ENCODE peak calls at places on chromosomes 6 and 20, in seven cellular contexts. F is mesenchymal stem cell, A is mesendoderm, V is H9, R is H1, J is trophoblast cell, Z is IMR-90. I is an unnamed sample.

GRCh38 chr6:29850011-29850553 is 22.5 kb downstream of the HLA-G start:
- DNase-seq in F (no peak), A (no peak), V (peak), R (no peak), J (no peak), Z (no peak), I (no peak)

GRCh38 chr20:44576297-44576696 is 6.1 kb upstream of the PKIG start:
- DNase-seq in F (peak), A (peak), V (no peak), R (no peak), J (peak), Z (peak), I (no peak)

GRCh38 chr6:144036064-144036873 is 28.2 kb upstream of the PLAGL1 start:
- DNase-seq in F (peak), A (peak), V (peak), R (no peak), J (no peak), Z (peak), I (peak)

GRCh38 chr6:56657364-56657763 is 14.7 kb upstream of the DST start:
- DNase-seq in F (no peak), A (no peak), V (no peak), R (no peak), J (no peak), Z (no peak), I (no peak)

GRCh38 chr6:21479140-21479539 is 114.4 kb upstream of the SOX4 start:
- DNase-seq in F (no peak), A (no peak), V (no peak), R (no peak), J (no peak), Z (peak), I (no peak)

GRCh38 chr6:139569561-139569960 is 195.1 kb upstream of the CITED2 start:
- DNase-seq in F (peak), A (no peak), V (no peak), R (no peak), J (no peak), Z (peak), I (no peak)

GRCh38 chr6:112224088-112224487 is 30.3 kb downstream of the LAMA4 start:
- DNase-seq in F (no peak), A (no peak), V (no peak), R (no peak), J (no peak), Z (no peak), I (no peak)

GRCh38 chr6:26475823-26476729 is 18.3 kb downstream of the BTN2A1 start:
- DNase-seq in F (peak), A (peak), V (peak), R (no peak), J (no peak), Z (peak), I (no peak)

GRCh38 chr6:149134531-149134933 is 183.0 kb upstream of the TAB2 start:
- DNase-seq in F (no peak), A (no peak), V (no peak), R (no peak), J (no peak), Z (peak), I (no peak)

DNA sequence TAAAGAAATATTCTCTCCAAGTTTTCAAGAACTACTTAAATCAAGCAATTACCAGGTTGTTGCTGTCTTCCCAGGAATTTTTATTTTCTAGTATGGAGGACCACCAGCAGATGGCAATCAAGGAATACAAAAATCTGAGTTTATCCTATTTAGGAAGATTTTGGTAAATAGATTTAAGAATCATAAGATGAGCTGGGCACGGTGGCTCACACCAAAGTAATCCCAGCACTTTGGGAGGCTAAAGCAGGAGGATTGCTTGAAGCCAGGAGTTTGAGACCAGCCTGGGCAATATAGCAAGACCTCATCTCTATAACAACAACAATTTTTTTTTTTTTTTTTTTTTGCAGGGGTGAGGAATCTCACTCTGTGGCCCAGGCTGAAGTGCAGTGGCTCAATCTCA is 19.3 kb upstream of the SEC63 start:
- DNase-seq in F (peak), A (peak), V (no peak), R (no peak), J (no peak), Z (peak), I (no peak)
- H3K23ac ChIP-seq in F (no peak), A (no peak), V (no peak), R (no peak), J (no peak), Z (no peak), I (no peak)

DNA sequence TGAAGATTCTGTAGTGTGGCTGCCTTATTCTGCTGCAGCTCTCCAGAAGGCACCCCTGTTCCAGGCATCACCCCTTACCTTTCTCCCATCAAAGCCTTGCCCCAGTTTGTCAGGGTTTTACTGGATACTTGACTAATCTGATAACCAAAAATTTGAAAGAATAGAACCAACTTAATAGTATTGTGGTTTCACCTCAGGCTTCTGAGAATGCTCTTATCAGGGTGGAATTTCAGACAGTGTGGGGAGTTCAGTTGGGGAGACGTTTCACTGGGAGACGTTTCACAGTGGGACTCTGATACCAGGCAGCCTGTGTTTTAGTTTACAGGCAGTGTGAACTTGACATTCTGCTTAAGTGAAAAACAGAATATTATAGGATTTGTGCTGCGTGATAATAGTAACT is 50.5 kb downstream of the SCAND1 start:
- DNase-seq in F (no peak), A (no peak), V (no peak), R (no peak), J (no peak), Z (no peak), I (no peak)
- H3K4me2 ChIP-seq in F (no peak), A (no peak), V (no peak), R (no peak), J (no peak), Z (no peak), I (no peak)

DNA sequence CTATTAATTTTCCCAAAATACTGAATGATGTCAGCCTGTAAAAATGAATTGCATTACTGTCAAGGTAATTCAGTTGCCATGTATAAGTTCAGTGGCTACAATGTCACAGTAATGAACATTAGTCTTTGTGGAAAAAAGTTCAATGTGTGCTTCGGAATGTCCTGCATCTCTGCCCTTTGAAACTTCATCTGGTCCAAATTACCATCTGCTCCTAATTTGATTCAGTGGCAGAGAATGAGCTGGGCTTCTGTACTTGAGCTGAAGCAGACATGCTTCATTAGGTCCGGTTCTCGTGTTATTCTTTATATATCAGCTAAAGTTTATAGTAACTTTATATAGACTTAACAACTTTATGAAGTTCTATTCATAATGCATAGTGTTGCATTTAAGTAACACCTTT is 567.4 kb downstream of the COL12A1 start:
- DNase-seq in F (no peak), A (no peak), V (no peak), R (no peak), J (no peak), Z (no peak), I (no peak)
- H3K23ac ChIP-seq in F (no peak), A (no peak), V (no peak), R (no peak), J (no peak), Z (no peak), I (no peak)

GRCh38 chr20:10637563-10637962 is 36.2 kb downstream of the JAG1 start:
- DNase-seq in F (no peak), A (peak), V (peak), R (peak), J (no peak), Z (no peak), I (peak)

GRCh38 chr20:10639762-10640556 is 33.8 kb downstream of the JAG1 start:
- DNase-seq in F (no peak), A (no peak), V (no peak), R (no peak), J (no peak), Z (no peak), I (peak)

GRCh38 chr20:10640897-10641296 is 32.9 kb downstream of the JAG1 start:
- DNase-seq in F (no peak), A (peak), V (no peak), R (no peak), J (no peak), Z (no peak), I (no peak)

GRCh38 chr20:10637062-10637559 is 36.7 kb downstream of the JAG1 start:
- DNase-seq in F (no peak), A (no peak), V (no peak), R (no peak), J (no peak), Z (peak), I (no peak)

GRCh38 chr20:10639051-10639761 is 34.6 kb downstream of the JAG1 start:
- DNase-seq in F (no peak), A (no peak), V (no peak), R (no peak), J (no peak), Z (peak), I (no peak)
- H3K4me2 ChIP-seq in F (no peak), A (no peak), V (no peak), R (no peak), J (no peak), Z (no peak), I (peak)

GRCh38 chr6:41014780-41015179 is 24.2 kb downstream of the UNC5CL start:
- DNase-seq in F (no peak), A (no peak), V (no peak), R (no peak), J (no peak), Z (no peak), I (no peak)

GRCh38 chr6:41013473-41014153 is 25.4 kb downstream of the UNC5CL start:
- DNase-seq in F (no peak), A (no peak), V (no peak), R (no peak), J (no peak), Z (no peak), I (no peak)

GRCh38 chr6:41009669-41010068 is 29.4 kb downstream of the UNC5CL start:
- DNase-seq in F (no peak), A (no peak), V (no peak), R (no peak), J (no peak), Z (no peak), I (no peak)

GRCh38 chr6:41008011-41008410 is 31.0 kb downstream of the UNC5CL start:
- DNase-seq in F (no peak), A (peak), V (no peak), R (no peak), J (no peak), Z (no peak), I (no peak)

GRCh38 chr6:41011673-41012072 is 27.3 kb downstream of the UNC5CL start:
- DNase-seq in F (no peak), A (no peak), V (no peak), R (no peak), J (no peak), Z (no peak), I (no peak)
- H3K23ac ChIP-seq in F (no peak), A (no peak), V (no peak), R (no peak), J (no peak), Z (no peak), I (no peak)

DNA sequence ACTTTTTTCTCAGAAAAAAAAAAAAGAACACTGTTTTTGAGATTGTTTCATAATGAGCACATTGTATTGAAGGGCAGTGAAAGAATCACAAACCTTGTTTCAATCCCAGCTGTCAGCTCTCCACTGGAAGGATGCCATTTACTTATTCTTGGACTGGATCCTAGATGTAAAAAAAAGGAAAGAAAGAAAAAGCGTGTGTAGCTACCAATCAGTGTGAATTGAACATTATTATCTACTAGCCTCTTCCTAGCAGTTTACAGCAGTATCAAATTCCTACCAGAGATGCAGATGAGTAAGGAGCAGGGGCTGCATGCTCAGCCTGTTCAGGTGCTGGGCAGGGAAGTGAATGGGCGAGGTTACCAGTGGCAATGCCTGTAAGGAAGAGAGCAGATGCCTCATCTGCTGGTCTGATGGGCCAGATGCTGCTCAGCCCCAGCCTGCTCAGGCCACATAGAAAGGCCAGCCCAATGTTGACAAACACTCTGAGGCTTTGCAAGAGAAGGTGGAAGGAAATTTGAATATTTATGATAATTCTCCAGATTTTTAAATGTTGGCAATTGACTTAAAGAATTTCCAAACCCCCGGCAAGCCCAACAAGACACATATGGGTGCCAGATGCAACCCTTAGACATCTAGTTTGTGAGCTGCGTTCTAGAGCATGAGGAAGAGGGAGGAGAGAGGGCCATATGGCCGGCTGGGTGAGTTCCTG is 189.5 kb downstream of the IBTK start:
- DNase-seq in F (no peak), A (no peak), V (no peak), R (no peak), J (no peak), Z (peak), I (no peak)
- H3K4me2 ChIP-seq in F (no peak), A (no peak), V (no peak), R (no peak), J (no peak), Z (peak), I (no peak)

DNA sequence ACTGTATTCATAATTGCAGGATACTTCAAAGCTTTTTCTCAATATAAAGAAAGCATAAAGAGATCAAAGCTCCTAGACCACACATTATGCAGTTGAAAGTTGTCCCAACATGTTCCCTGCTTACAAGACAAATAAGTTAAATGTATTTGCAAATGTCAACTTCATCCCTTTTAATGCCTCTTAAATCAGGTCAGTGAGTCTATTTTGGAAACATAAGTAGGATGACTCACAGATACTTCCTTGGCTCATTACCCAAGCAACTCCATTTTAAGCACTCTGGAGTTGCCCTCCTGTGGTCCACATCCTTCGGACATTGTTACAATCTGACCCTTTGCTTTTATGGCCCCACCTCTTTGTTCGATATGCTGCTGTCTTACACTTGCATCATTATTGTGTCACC is 162.0 kb downstream of the FAXC start:
- DNase-seq in F (no peak), A (no peak), V (no peak), R (no peak), J (no peak), Z (no peak), I (no peak)
- H3K23ac ChIP-seq in F (no peak), A (no peak), V (no peak), R (no peak), J (no peak), Z (no peak), I (no peak)

GRCh38 chr6:105680131-105680530 is 277.2 kb upstream of the PREP start:
- DNase-seq in F (no peak), A (no peak), V (no peak), R (no peak), J (no peak), Z (no peak), I (no peak)

GRCh38 chr6:105677671-105678475 is 275.0 kb upstream of the PREP start:
- DNase-seq in F (peak), A (no peak), V (no peak), R (no peak), J (peak), Z (peak), I (no peak)

GRCh38 chr6:105676837-105677236 is 274.0 kb upstream of the PREP start:
- DNase-seq in F (no peak), A (no peak), V (no peak), R (no peak), J (no peak), Z (no peak), I (no peak)

GRCh38 chr6:105678516-105678915 is 275.6 kb upstream of the PREP start:
- DNase-seq in F (peak), A (no peak), V (no peak), R (no peak), J (no peak), Z (peak), I (no peak)

GRCh38 chr6:105675715-105676397 is 273.0 kb upstream of the PREP start:
- DNase-seq in F (peak), A (no peak), V (no peak), R (no peak), J (no peak), Z (peak), I (no peak)
- H3K4me2 ChIP-seq in F (no peak), A (no peak), V (no peak), R (no peak), J (no peak), Z (peak), I (no peak)

GRCh38 chr6:158772851-158773371 is 46.3 kb downstream of the EZR start:
- DNase-seq in F (peak), A (peak), V (no peak), R (no peak), J (no peak), Z (no peak), I (no peak)
- H3K23ac ChIP-seq in F (no peak), A (no peak), V (no peak), R (no peak), J (no peak), Z (no peak), I (no peak)